ENCODE peak calls at places on chromosomes 6 and 20, in seven cellular contexts. Y is glutamatergic neuron, T is Calu3, J is SK-N-SH, F is prostate gland, S is HCT116, K is tibial artery. E is an unnamed sample.

GRCh38 chr20:38369387-38369786 is 23.1 kb downstream of the LBP start:
- DNase-seq in Y (no peak), T (no peak), J (peak), F (no peak), S (peak), K (no peak), E (no peak)

GRCh38 chr6:156875062-156875461 is 97.9 kb downstream of the ARID1B start:
- DNase-seq in Y (no peak), T (no peak), J (no peak), F (no peak), S (no peak), K (no peak), E (no peak)

GRCh38 chr6:143337201-143337949 is 113.1 kb downstream of the ADAT2 start:
- DNase-seq in Y (peak), T (peak), J (peak), F (no peak), S (peak), K (no peak), E (peak)

GRCh38 chr6:138545621-138545980 is 46.3 kb upstream of the NHSL1 start:
- DNase-seq in Y (peak), T (no peak), J (no peak), F (no peak), S (no peak), K (peak), E (peak)

GRCh38 chr6:124002377-124003081 is 198.9 kb downstream of the NKAIN2 start:
- DNase-seq in Y (no peak), T (no peak), J (no peak), F (no peak), S (no peak), K (no peak), E (no peak)

GRCh38 chr6:156659317-156660198 is 117.6 kb upstream of the ARID1B start:
- DNase-seq in Y (no peak), T (no peak), J (no peak), F (no peak), S (no peak), K (no peak), E (no peak)

GRCh38 chr6:143164565-143165105 is 103.9 kb downstream of the AIG1 start:
- DNase-seq in Y (no peak), T (no peak), J (no peak), F (no peak), S (no peak), K (no peak), E (no peak)

GRCh38 chr6:149319413-149319812 is 1.9 kb downstream of the TAB2 start:
- DNase-seq in Y (no peak), T (no peak), J (no peak), F (no peak), S (no peak), K (no peak), E (no peak)

GRCh38 chr6:75368151-75368779 is 83.7 kb upstream of the TMEM30A start:
- DNase-seq in Y (no peak), T (peak), J (peak), F (no peak), S (peak), K (no peak), E (peak)

GRCh38 chr20:37378785-37379598 is 33.1 kb downstream of the SRC start:
- DNase-seq in Y (no peak), T (peak), J (no peak), F (no peak), S (peak), K (no peak), E (no peak)

GRCh38 chr20:6185268-6185667 is 62.4 kb upstream of the FERMT1 start:
- DNase-seq in Y (no peak), T (no peak), J (no peak), F (no peak), S (no peak), K (no peak), E (no peak)

GRCh38 chr20:59955131-59955796 is 3.0 kb upstream of the CDH26 start:
- DNase-seq in Y (no peak), T (peak), J (no peak), F (peak), S (peak), K (no peak), E (no peak)

GRCh38 chr20:3400260-3401155 is 7.0 kb downstream of the DNAAF9 start:
- DNase-seq in Y (no peak), T (no peak), J (no peak), F (no peak), S (no peak), K (no peak), E (no peak)

GRCh38 chr6:121584591-121585369 is 149.3 kb downstream of the GJA1 start:
- DNase-seq in Y (no peak), T (no peak), J (no peak), F (no peak), S (no peak), K (no peak), E (no peak)

GRCh38 chr6:13709698-13710551 is 1.7 kb downstream of the RANBP9 start:
- DNase-seq in Y (no peak), T (no peak), J (peak), F (no peak), S (no peak), K (no peak), E (no peak)

GRCh38 chr6:116363759-116364158 is 7.0 kb upstream of the DSE start:
- DNase-seq in Y (no peak), T (no peak), J (no peak), F (no peak), S (no peak), K (no peak), E (no peak)

GRCh38 chr20:20195011-20195705 is 142.8 kb downstream of the CFAP61 start:
- DNase-seq in Y (no peak), T (no peak), J (peak), F (no peak), S (no peak), K (no peak), E (no peak)

GRCh38 chr6:64294034-64294433 is 658.4 kb downstream of the PHF3 start:
- DNase-seq in Y (no peak), T (no peak), J (no peak), F (no peak), S (no peak), K (no peak), E (no peak)

GRCh38 chr20:36574278-36575065 is 1.1 kb downstream of the TGIF2 start:
- DNase-seq in Y (peak), T (peak), J (peak), F (peak), S (no peak), K (peak), E (peak)

GRCh38 chr20:35907017-35907685 is 47.2 kb downstream of the SCAND1 start:
- DNase-seq in Y (no peak), T (no peak), J (no peak), F (peak), S (no peak), K (no peak), E (no peak)

GRCh38 chr20:21971436-21971835 is 266.0 kb downstream of the PAX1 start:
- DNase-seq in Y (no peak), T (no peak), J (no peak), F (no peak), S (no peak), K (no peak), E (no peak)

GRCh38 chr20:21968486-21968885 is 263.0 kb downstream of the PAX1 start:
- DNase-seq in Y (no peak), T (no peak), J (no peak), F (no peak), S (no peak), K (no peak), E (no peak)
- TF ChIP-seq CTCF in Y (no peak), T (no peak), J (no peak), F (no peak), S (no peak), K (no peak), E (no peak)

GRCh38 chr6:165245287-165245686 is 64.1 kb downstream of the C6orf118 start:
- DNase-seq in Y (no peak), T (peak), J (peak), F (no peak), S (no peak), K (no peak), E (no peak)
- TF ChIP-seq CTCF in Y (peak), T (peak), J (no peak), F (no peak), S (peak), K (no peak), E (no peak)

DNA sequence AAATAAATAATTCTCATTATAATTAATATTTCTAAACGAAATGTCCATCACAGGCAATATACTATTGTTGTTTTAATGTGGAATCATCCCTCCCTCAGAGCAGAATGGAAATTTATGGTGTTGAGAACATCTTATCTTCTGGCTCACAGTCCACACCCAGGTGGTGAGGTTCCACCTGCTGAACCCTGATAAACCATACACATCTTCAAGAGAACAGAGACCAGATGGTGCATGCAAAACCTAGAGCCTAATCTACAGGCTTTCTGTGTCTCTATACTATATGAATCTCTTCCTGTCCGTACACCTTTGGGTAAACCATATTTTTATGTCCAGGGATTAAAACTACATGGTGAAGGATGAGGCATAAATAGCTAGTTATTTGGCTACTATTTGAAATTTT is 52.3 kb upstream of the UFL1 start:
- DNase-seq in Y (no peak), T (no peak), J (no peak), F (no peak), S (no peak), K (no peak), E (no peak)
- TF ChIP-seq CTCF in Y (peak), T (no peak), J (no peak), F (no peak), S (no peak), K (no peak), E (no peak)

DNA sequence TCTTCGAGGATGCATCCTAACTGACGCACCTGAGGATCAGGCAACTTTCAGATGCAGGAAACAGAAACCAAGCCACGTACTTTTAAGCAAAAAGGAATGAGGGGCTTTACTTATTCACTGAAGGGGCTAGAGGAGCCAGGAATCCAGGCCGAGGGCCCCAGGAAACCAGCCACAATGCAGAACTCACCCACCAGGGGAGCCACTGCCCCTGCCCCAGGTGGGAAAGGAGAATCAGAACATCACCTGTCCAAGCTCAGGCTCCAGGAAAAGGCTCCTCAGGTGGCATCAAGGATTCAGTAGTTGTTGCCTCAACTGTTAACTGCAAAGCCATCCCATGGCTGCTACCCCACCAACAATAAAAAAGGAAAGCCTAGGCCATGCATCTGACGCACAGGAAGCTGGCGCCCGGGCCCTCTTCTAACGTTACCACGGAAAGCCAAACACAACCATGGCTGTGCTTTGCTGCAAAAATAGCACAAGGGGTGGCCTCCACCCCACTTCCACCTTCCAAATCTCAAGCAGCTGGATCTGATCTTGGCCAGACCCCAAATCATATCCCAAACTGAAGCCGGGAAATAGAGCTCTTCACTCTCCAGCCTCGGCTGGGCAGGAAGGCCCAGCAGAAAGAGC is 121.0 kb downstream of the PREX1 start:
- DNase-seq in Y (no peak), T (no peak), J (no peak), F (no peak), S (no peak), K (peak), E (no peak)
- TF ChIP-seq CTCF in Y (no peak), T (no peak), J (no peak), F (no peak), S (peak), K (peak), E (no peak)

DNA sequence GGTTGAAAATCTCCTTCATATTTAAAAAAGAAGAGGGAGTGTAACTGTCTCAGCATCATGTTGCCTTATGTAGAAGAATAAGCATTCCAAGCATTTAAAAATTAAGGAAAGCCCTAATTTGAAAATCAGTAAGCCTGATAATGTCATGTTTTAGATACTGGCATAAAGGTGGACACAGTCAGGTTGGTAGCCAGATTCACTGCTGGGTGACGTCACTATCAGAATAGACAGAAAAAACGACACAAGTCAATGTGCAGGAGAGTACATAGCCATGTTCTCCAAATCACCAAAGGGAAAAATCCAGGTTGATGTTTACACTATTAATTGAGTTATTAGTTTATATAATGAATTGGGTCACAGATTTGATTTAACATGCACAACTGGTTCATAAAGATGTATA is 50.8 kb upstream of the POU3F2 start:
- DNase-seq in Y (no peak), T (no peak), J (no peak), F (no peak), S (no peak), K (no peak), E (no peak)
- TF ChIP-seq CTCF in Y (no peak), T (no peak), J (no peak), F (no peak), S (no peak), K (no peak), E (no peak)

DNA sequence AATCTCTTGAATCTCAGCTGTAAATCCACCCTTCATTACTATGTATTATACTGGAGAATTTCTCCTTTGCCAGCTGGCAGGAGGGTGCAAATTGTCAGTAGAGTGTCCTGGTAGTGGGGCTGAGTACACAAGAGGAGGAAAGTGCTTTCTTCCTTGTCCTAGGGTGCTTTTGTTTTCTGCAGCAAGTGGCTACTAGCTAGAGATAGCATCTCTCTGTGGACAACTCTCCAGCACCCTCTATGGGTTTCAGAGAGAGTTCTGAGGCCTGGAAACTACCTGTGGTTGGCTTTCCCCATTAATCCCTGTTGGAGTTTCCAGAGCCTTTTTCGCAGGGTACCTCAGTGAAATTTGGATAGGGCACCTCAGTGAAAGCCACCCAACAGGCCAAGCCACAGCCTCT is 422.5 kb upstream of the RGS17 start:
- DNase-seq in Y (no peak), T (peak), J (no peak), F (no peak), S (peak), K (no peak), E (no peak)
- TF ChIP-seq CTCF in Y (no peak), T (no peak), J (peak), F (no peak), S (peak), K (no peak), E (no peak)

DNA sequence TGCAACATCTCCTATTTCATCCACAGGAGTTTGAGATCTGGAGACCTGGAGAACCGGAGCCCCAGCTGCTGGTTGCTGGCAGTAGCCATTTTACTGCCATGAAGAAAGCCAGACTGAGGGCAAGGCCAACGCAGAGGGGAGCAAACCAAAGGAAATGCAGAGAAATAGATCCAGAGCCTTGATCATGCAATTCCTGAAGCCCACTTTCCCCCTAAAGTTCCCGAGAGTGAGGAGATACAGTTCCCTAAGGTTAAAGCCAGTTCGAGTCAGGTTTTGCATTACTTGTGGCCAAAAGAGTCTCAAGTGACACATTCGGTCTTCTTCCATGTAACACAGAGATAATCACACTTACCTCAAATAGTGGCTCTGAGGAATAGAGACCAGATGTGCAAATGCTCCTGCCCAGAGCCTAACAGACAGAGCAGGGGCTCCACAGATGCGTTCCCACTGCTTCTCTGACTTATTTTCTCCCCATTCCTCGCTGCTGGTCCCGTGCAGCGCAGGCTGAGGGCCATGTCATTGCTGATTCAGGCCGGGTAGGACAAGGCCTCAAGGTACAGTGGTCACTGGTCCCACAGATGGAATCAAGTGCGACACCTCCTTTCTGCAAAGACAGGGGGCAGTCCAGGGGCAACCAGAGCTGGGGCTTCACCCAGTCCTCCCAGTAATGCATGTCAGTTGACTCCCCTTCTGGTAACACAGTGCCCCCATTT is 35.1 kb upstream of the NFATC2 start:
- DNase-seq in Y (no peak), T (no peak), J (no peak), F (no peak), S (no peak), K (no peak), E (no peak)
- TF ChIP-seq CTCF in Y (no peak), T (no peak), J (no peak), F (no peak), S (peak), K (no peak), E (no peak)

GRCh38 chr20:1813674-1814635 is 81.3 kb upstream of the SIRPA start:
- DNase-seq in Y (no peak), T (no peak), J (peak), F (no peak), S (no peak), K (no peak), E (no peak)
- TF ChIP-seq CTCF in Y (no peak), T (no peak), J (no peak), F (no peak), S (no peak), K (no peak), E (no peak)

GRCh38 chr6:161503570-161503969 is 229.7 kb upstream of the AGPAT4 start:
- DNase-seq in Y (no peak), T (no peak), J (no peak), F (no peak), S (no peak), K (no peak), E (no peak)

GRCh38 chr6:161493731-161494130 is 219.9 kb upstream of the AGPAT4 start:
- DNase-seq in Y (no peak), T (no peak), J (no peak), F (no peak), S (no peak), K (no peak), E (no peak)

GRCh38 chr6:161496941-161497340 is 223.1 kb upstream of the AGPAT4 start:
- DNase-seq in Y (no peak), T (no peak), J (no peak), F (no peak), S (no peak), K (no peak), E (no peak)

GRCh38 chr6:161498881-161499280 is 225.0 kb upstream of the AGPAT4 start:
- DNase-seq in Y (no peak), T (no peak), J (no peak), F (no peak), S (no peak), K (no peak), E (no peak)

GRCh38 chr6:161498359-161498758 is 224.5 kb upstream of the AGPAT4 start:
- DNase-seq in Y (peak), T (peak), J (peak), F (no peak), S (peak), K (no peak), E (no peak)
- TF ChIP-seq CTCF in Y (no peak), T (peak), J (peak), F (no peak), S (peak), K (no peak), E (no peak)

E was measured in transverse colon.